ENCODE peak calls at places on chromosomes 13 and 19, in seven cellular contexts. One of them, this sample, is unnamed.

GRCh38 chr13:74629985-74630384 is 495.8 kb upstream of the KLF12 start:
- DNase-seq in GM12878: no peak
- DNase-seq in HepG2: no peak
- DNase-seq in HCT116: no peak
- DNase-seq in K562: no peak
- DNase-seq in SK-N-SH: no peak
- DNase-seq in H1: no peak
- DNase-seq in this sample: no peak

GRCh38 chr19:55253842-55254624 is 4.8 kb downstream of the PPP6R1 start:
- DNase-seq in GM12878: peak
- DNase-seq in HCT116: no peak
- DNase-seq in HepG2: no peak
- DNase-seq in SK-N-SH: no peak
- DNase-seq in K562: no peak
- DNase-seq in H1: no peak
- DNase-seq in this sample: no peak

GRCh38 chr19:18086590-18087138 is at the start of gene IL12RB1:
- DNase-seq in H1: no peak
- DNase-seq in SK-N-SH: no peak
- DNase-seq in GM12878: peak
- DNase-seq in HepG2: no peak
- DNase-seq in HCT116: no peak
- DNase-seq in K562: no peak
- DNase-seq in this sample: no peak

GRCh38 chr19:47511681-47512080 is 3.2 kb downstream of the NAPA start:
- DNase-seq in HCT116: no peak
- DNase-seq in H1: no peak
- DNase-seq in SK-N-SH: no peak
- DNase-seq in GM12878: no peak
- DNase-seq in K562: no peak
- DNase-seq in HepG2: no peak
- DNase-seq in this sample: no peak

GRCh38 chr19:43674630-43674982 is 4.6 kb upstream of the PLAUR start:
- DNase-seq in HepG2: no peak
- DNase-seq in K562: no peak
- DNase-seq in HCT116: no peak
- DNase-seq in SK-N-SH: no peak
- DNase-seq in H1: no peak
- DNase-seq in GM12878: no peak
- DNase-seq in this sample: no peak

GRCh38 chr19:47186337-47187022 is 44.5 kb downstream of the BBC3 start:
- DNase-seq in SK-N-SH: peak
- DNase-seq in GM12878: peak
- DNase-seq in K562: no peak
- DNase-seq in HepG2: no peak
- DNase-seq in HCT116: no peak
- DNase-seq in H1: no peak
- DNase-seq in this sample: no peak

GRCh38 chr13:37878496-37878895 is 8.9 kb upstream of the TRPC4 start:
- DNase-seq in HepG2: no peak
- DNase-seq in H1: no peak
- DNase-seq in GM12878: no peak
- DNase-seq in SK-N-SH: no peak
- DNase-seq in HCT116: no peak
- DNase-seq in K562: no peak
- DNase-seq in this sample: no peak

GRCh38 chr13:93224545-93224944 is 2.1 kb upstream of the GPC6 start:
- DNase-seq in HepG2: peak
- DNase-seq in H1: no peak
- DNase-seq in GM12878: no peak
- DNase-seq in HCT116: no peak
- DNase-seq in SK-N-SH: no peak
- DNase-seq in K562: no peak
- DNase-seq in this sample: peak

GRCh38 chr19:12834418-12834943 is at the start of gene RTBDN:
- DNase-seq in HepG2: no peak
- DNase-seq in SK-N-SH: no peak
- DNase-seq in HCT116: no peak
- DNase-seq in GM12878: no peak
- DNase-seq in H1: no peak
- DNase-seq in K562: no peak
- DNase-seq in this sample: no peak

GRCh38 chr13:44768775-44769578 is 192.8 kb upstream of the TSC22D1 start:
- DNase-seq in H1: no peak
- DNase-seq in SK-N-SH: no peak
- DNase-seq in HepG2: no peak
- DNase-seq in K562: no peak
- DNase-seq in GM12878: peak
- DNase-seq in HCT116: no peak
- DNase-seq in this sample: no peak

GRCh38 chr19:8696993-8697392 is 1.6 kb downstream of the ACTL9 start:
- DNase-seq in SK-N-SH: no peak
- DNase-seq in GM12878: no peak
- DNase-seq in HCT116: no peak
- DNase-seq in H1: no peak
- DNase-seq in HepG2: no peak
- DNase-seq in K562: no peak
- DNase-seq in this sample: no peak

GRCh38 chr13:22198001-22198400 is 527.1 kb downstream of the FGF9 start:
- DNase-seq in GM12878: no peak
- DNase-seq in H1: no peak
- DNase-seq in HCT116: no peak
- DNase-seq in SK-N-SH: no peak
- DNase-seq in K562: no peak
- DNase-seq in HepG2: no peak
- DNase-seq in this sample: no peak

DNA sequence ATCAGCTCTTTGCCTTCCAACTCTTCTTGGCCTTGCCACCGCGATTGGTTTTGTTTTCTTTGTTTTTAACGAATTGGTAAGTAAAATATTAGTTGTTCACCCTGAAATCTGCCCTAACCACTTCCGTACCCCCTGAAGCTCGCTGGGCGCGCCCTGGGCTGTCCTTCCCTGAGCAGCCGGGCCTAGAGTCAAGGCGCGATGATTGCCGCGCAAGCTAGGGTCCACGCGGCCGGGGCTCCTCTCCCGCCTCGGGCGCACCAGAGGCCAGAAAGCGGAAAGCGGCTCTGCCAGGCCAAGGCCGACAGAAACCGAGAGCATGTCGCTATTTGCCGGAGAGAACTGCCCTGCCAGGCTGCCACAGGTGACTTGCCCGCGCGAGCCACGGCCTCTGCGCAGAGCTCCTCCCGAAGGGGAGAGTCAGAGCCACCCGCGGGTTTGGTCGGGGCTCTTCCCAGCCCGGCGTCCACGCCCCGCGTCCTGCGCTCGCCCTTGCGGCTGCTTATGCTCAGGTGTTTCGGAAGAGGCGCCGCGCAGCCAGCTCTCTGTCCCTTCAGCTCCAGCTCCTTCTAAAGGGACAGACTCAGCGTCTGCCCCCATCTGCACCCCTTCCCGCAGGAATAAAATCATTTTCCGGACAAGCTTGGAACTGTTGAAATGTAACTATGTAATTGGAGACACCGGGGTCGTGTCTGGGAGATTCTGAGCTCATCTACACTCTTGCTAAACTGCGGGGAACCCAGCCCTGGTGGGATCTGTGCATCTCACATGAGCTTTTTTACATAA is 6.7 kb upstream of the CDX2 start:
- DNase-seq in HepG2: no peak
- DNase-seq in H1: peak
- DNase-seq in K562: no peak
- DNase-seq in HCT116: no peak
- DNase-seq in SK-N-SH: peak
- DNase-seq in GM12878: no peak
- DNase-seq in this sample: no peak
- H3K9ac ChIP-seq in HepG2: no peak
- H3K9ac ChIP-seq in H1: no peak
- H3K9ac ChIP-seq in K562: no peak
- H3K9ac ChIP-seq in HCT116: no peak
- H3K9ac ChIP-seq in SK-N-SH: no peak
- H3K9ac ChIP-seq in GM12878: no peak
- H3K9ac ChIP-seq in this sample: no peak

DNA sequence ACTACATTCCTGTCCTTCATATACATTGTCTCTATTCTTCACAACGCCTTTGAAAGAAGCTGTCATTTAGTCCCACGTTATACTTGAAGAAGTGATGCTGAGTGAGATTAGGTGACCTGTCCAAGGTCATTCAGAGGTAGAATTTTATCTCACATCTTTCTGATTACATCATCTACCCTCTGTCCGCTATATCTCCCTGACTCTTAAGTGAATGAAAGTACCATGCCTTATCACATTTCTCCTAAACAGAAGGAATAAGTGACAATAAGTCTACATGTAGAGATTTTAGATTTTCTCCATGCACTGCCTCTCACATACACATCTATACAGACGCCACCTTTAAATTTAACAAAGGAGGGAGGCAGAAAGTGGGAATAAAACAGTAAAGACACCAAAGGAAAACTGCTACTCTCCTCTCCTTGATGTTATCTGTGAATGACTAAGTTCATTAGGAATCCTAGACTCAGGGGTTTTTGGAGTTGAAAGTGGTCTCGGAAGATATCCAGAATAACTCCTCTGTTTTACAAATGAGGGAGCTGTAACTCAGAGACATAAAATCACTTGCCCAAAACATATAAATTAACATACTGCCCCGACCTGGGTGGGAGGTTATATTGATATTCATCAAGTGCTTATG is 4.9 kb upstream of the CLDN10 start:
- DNase-seq in H1: no peak
- DNase-seq in K562: no peak
- DNase-seq in SK-N-SH: no peak
- DNase-seq in HCT116: no peak
- DNase-seq in GM12878: no peak
- DNase-seq in HepG2: no peak
- DNase-seq in this sample: no peak
- TF ChIP-seq YY1 in H1: no peak
- TF ChIP-seq YY1 in K562: no peak
- TF ChIP-seq YY1 in SK-N-SH: no peak
- TF ChIP-seq YY1 in HCT116: no peak
- TF ChIP-seq YY1 in GM12878: no peak
- TF ChIP-seq YY1 in HepG2: no peak
- TF ChIP-seq YY1 in this sample: no peak

DNA sequence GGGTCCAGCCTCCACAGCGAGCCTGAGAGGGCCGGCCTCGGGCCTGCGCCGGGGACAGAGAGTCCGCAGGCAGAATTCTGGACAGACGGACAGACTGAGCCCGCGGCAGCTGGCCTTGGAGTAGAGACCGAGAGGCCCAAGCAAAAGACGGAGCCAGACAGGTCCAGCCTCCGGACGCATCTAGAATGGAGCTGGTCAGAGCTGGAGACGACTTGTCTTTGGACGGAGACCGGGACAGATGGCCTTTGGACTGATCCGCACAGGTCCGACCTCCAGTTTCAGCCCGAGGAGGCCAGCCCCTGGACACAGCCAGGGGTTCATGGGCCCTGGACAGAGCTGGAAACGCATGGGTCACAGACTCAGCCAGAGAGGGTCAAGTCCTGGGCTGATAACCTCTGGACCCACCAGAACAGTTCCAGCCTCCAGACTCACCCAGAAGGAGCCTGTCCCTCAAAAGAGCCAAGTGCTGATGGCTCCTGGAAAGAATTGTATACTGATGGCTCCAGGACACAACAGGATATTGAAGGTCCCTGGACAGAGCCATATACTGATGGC is 490 bp downstream of the ITPKC start:
- DNase-seq in K562: no peak
- DNase-seq in SK-N-SH: no peak
- DNase-seq in GM12878: no peak
- DNase-seq in HepG2: no peak
- DNase-seq in H1: no peak
- DNase-seq in HCT116: no peak
- DNase-seq in this sample: no peak
- H3K9ac ChIP-seq in K562: peak
- H3K9ac ChIP-seq in SK-N-SH: peak
- H3K9ac ChIP-seq in GM12878: peak
- H3K9ac ChIP-seq in HepG2: peak
- H3K9ac ChIP-seq in H1: peak
- H3K9ac ChIP-seq in HCT116: peak
- H3K9ac ChIP-seq in this sample: peak

GRCh38 chr13:114339779-114340534 is 25.7 kb downstream of the CHAMP1 start:
- DNase-seq in K562: no peak
- DNase-seq in HCT116: peak
- DNase-seq in HepG2: peak
- DNase-seq in H1: no peak
- DNase-seq in GM12878: no peak
- DNase-seq in SK-N-SH: peak
- DNase-seq in this sample: no peak
- TF ChIP-seq YY1 in K562: no peak
- TF ChIP-seq YY1 in HCT116: peak
- TF ChIP-seq YY1 in HepG2: no peak
- TF ChIP-seq YY1 in H1: no peak
- TF ChIP-seq YY1 in GM12878: peak
- TF ChIP-seq YY1 in SK-N-SH: no peak
- TF ChIP-seq YY1 in this sample: no peak

GRCh38 chr19:49570997-49571676 is 9.2 kb downstream of the NOSIP start:
- DNase-seq in K562: no peak
- DNase-seq in GM12878: no peak
- DNase-seq in HepG2: peak
- DNase-seq in H1: no peak
- DNase-seq in HCT116: no peak
- DNase-seq in SK-N-SH: no peak
- DNase-seq in this sample: no peak
- H3K9ac ChIP-seq in K562: peak
- H3K9ac ChIP-seq in GM12878: no peak
- H3K9ac ChIP-seq in HepG2: peak
- H3K9ac ChIP-seq in H1: no peak
- H3K9ac ChIP-seq in HCT116: peak
- H3K9ac ChIP-seq in SK-N-SH: no peak
- H3K9ac ChIP-seq in this sample: no peak

DNA sequence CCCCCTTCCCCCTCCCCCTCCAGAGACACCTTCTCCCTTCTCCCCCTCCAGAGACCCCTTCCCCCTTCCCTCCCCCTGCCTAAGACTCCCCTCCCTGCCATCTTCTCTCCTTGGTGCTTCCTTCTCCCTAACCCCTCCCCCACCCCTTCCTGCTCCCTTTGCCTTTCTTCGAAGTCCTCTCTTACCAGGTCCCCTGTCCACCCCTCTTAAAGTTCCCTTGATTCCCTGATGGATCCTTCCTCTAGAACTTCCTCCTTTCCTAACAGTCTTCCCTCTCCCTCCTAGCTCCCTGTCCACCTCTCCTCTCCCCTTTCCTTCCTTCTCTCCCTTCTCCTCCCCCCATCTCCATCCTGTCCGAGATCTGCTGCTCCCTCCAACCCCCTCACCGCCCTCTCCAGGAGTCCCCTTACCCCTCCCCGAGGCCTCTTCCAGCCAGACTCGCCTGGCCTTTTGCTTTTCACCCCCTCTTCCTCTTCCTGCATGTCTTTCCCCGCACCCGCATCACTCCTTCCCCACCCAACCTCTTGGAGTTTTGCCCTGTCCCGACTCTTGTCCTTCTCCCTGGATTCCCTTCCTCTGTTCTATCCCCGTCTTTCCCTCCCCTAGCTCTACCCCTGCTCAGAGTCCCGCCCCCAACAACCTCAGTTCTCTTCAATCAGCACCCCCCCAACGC is 3.1 kb downstream of the TNFSF9 start:
- DNase-seq in SK-N-SH: no peak
- DNase-seq in HCT116: no peak
- DNase-seq in HepG2: no peak
- DNase-seq in GM12878: no peak
- DNase-seq in H1: peak
- DNase-seq in K562: peak
- DNase-seq in this sample: no peak
- TF ChIP-seq YY1 in SK-N-SH: no peak
- TF ChIP-seq YY1 in HCT116: no peak
- TF ChIP-seq YY1 in HepG2: no peak
- TF ChIP-seq YY1 in GM12878: no peak
- TF ChIP-seq YY1 in H1: no peak
- TF ChIP-seq YY1 in K562: no peak
- TF ChIP-seq YY1 in this sample: no peak

GRCh38 chr19:3362217-3362907 is 4.0 kb upstream of the NFIC start:
- DNase-seq in HCT116: no peak
- DNase-seq in H1: no peak
- DNase-seq in SK-N-SH: no peak
- DNase-seq in HepG2: no peak
- DNase-seq in K562: no peak
- DNase-seq in GM12878: no peak
- DNase-seq in this sample: no peak
- H3K9ac ChIP-seq in HCT116: no peak
- H3K9ac ChIP-seq in H1: no peak
- H3K9ac ChIP-seq in SK-N-SH: no peak
- H3K9ac ChIP-seq in HepG2: no peak
- H3K9ac ChIP-seq in K562: peak
- H3K9ac ChIP-seq in GM12878: no peak
- H3K9ac ChIP-seq in this sample: no peak